ENCODE peak calls at places on chromosomes 13 and 19, in seven cellular contexts. T, S, V, J, W, G and B are unnamed samples. For H3K9me3, the result is how much of the 10 kb centered on the place peaks cover.

GRCh38 chr13:111904701-111905608 is 162.0 kb upstream of the SOX1 start:
- DNase-seq in V (no peak), S (peak), T (no peak), J (no peak), W (no peak), G (no peak), B (no peak)

GRCh38 chr19:13906525-13906904 is 514 bp downstream of the CC2D1A start:
- DNase-seq in S (peak), J (peak), W (no peak), T (no peak), V (no peak), G (peak), B (peak)

GRCh38 chr19:7360393-7360984 is 11.8 kb downstream of the ARHGEF18 start:
- DNase-seq in J (peak), S (no peak), V (no peak), T (no peak), G (no peak), W (no peak), B (no peak)

GRCh38 chr13:52118595-52118994 is 10.3 kb downstream of the NEK5 start:
- DNase-seq in G (no peak), T (no peak), W (no peak), J (no peak), V (no peak), S (no peak), B (no peak)

GRCh38 chr13:113904411-113904810 is 40.5 kb upstream of the GAS6 start:
- DNase-seq in T (peak), S (peak), V (no peak), W (peak), J (peak), G (no peak), B (no peak)

GRCh38 chr19:14772467-14772866 is 5.9 kb downstream of the ADGRE2 start:
- DNase-seq in V (no peak), J (no peak), W (no peak), G (no peak), S (no peak), T (no peak), B (no peak)

GRCh38 chr13:20869540-20869939 is 33.0 kb downstream of the XPO4 start:
- DNase-seq in T (no peak), W (no peak), G (no peak), S (no peak), V (no peak), J (peak), B (no peak)

GRCh38 chr19:6062274-6062673 is 48.0 kb downstream of the RFX2 start:
- DNase-seq in J (peak), G (peak), S (peak), V (peak), T (no peak), W (peak), B (peak)

GRCh38 chr19:40578442-40578908 is 1.8 kb downstream of the SHKBP1 start:
- DNase-seq in G (no peak), S (peak), W (no peak), J (peak), V (no peak), T (no peak), B (no peak)

GRCh38 chr19:1590641-1591397 is 1.8 kb downstream of the MBD3 start:
- DNase-seq in S (peak), J (peak), G (no peak), W (no peak), T (no peak), V (no peak), B (no peak)

GRCh38 chr13:83907196-83907989 is 25.1 kb upstream of the SLITRK1 start:
- DNase-seq in V (peak), S (no peak), T (no peak), W (no peak), J (no peak), G (no peak), B (no peak)

GRCh38 chr13:99617474-99618255 is 116.4 kb downstream of the TM9SF2 start:
- DNase-seq in T (no peak), J (peak), G (no peak), V (peak), S (peak), W (peak), B (no peak)

GRCh38 chr19:13700621-13701020 is 63.7 kb upstream of the MRI1 start:
- DNase-seq in V (no peak), G (no peak), J (no peak), S (no peak), T (no peak), W (no peak), B (no peak)

GRCh38 chr13:72565893-72566292 is 161.5 kb downstream of the MZT1 start:
- DNase-seq in G (no peak), W (no peak), J (peak), T (peak), S (no peak), V (no peak), B (no peak)

GRCh38 chr19:12331211-12331941 is 2.1 kb downstream of the ZNF563 start:
- DNase-seq in T (no peak), W (no peak), J (no peak), S (no peak), V (no peak), G (no peak), B (peak)

GRCh38 chr19:38047641-38048040 is 140.6 kb downstream of the SIPA1L3 start:
- DNase-seq in G (no peak), V (no peak), J (no peak), S (peak), W (no peak), T (no peak), B (no peak)

GRCh38 chr19:41997121-41997850 is 3.3 kb upstream of the ATP1A3 start:
- DNase-seq in T (peak), W (peak), J (peak), G (peak), S (peak), V (no peak), B (peak)

GRCh38 chr13:114106991-114107685 is 25.3 kb downstream of the RASA3 start:
- DNase-seq in S (peak), J (no peak), G (no peak), V (peak), T (no peak), W (peak), B (no peak)

GRCh38 chr19:4456843-4457653 is 546 bp downstream of the UBXN6 start:
- DNase-seq in S (peak), J (peak), T (peak), V (peak), W (peak), G (peak), B (peak)

GRCh38 chr19:32744555-32745325 is 25.2 kb downstream of the TDRD12 start:
- DNase-seq in J (no peak), S (no peak), W (no peak), G (no peak), T (no peak), V (no peak), B (no peak)

GRCh38 chr13:41622545-41623429 is 165.4 kb downstream of the RGCC start:
- DNase-seq in V (no peak), W (no peak), T (no peak), G (no peak), J (peak), S (no peak), B (no peak)

GRCh38 chr13:66114127-66114526 is 1116.0 kb downstream of the PCDH9 start:
- DNase-seq in G (no peak), T (no peak), W (no peak), S (no peak), V (no peak), J (no peak), B (no peak)

GRCh38 chr19:31727536-31727935 is 378.3 kb upstream of the TSHZ3 start:
- DNase-seq in G (no peak), S (no peak), W (no peak), J (no peak), V (no peak), T (no peak), B (no peak)

GRCh38 chr19:45507864-45508680 is 793 bp downstream of the VASP start:
- DNase-seq in G (peak), S (peak), W (peak), J (peak), V (no peak), T (no peak), B (no peak)

GRCh38 chr19:1528596-1529429 is 4.9 kb downstream of the PLK5 start:
- DNase-seq in T (no peak), J (no peak), S (no peak), V (peak), W (peak), G (no peak), B (no peak)

GRCh38 chr13:51674276-51674675 is 90.0 kb downstream of the WDFY2 start:
- DNase-seq in W (no peak), S (peak), J (no peak), V (no peak), G (no peak), T (no peak), B (no peak)

GRCh38 chr19:4327252-4327876 is 11.3 kb downstream of the STAP2 start:
- DNase-seq in V (peak), S (peak), G (peak), W (peak), J (peak), T (peak), B (peak)

GRCh38 chr13:46386426-46386995 is 541 bp downstream of the RUBCNL start:
- DNase-seq in V (no peak), S (no peak), J (peak), W (no peak), T (no peak), G (no peak), B (no peak)

GRCh38 chr13:101452519-101453485 is at the start of gene ITGBL1:
- DNase-seq in J (peak), V (peak), G (no peak), T (no peak), S (peak), W (peak), B (no peak)

GRCh38 chr19:1098177-1099051 is 3.2 kb upstream of the POLR2E start:
- DNase-seq in T (no peak), J (peak), W (peak), S (no peak), V (peak), G (no peak), B (no peak)

GRCh38 chr13:79988573-79988972 is 352.4 kb downstream of the SPRY2 start:
- DNase-seq in G (no peak), J (peak), S (no peak), V (no peak), W (no peak), T (no peak), B (no peak)

GRCh38 chr19:44886141-44886540 is 4.9 kb upstream of the TOMM40 start:
- DNase-seq in G (no peak), V (no peak), W (no peak), T (no peak), J (no peak), S (no peak), B (no peak)

GRCh38 chr13:36675213-36675536 is 1.4 kb downstream of the SERTM1 start:
- DNase-seq in G (no peak), S (no peak), J (no peak), V (no peak), W (no peak), T (no peak), B (no peak)

GRCh38 chr13:24252136-24252535 is 57.2 kb upstream of the C1QTNF9 start:
- DNase-seq in T (no peak), W (no peak), G (no peak), S (no peak), V (no peak), J (no peak), B (no peak)

GRCh38 chr13:112444001-112444311 is 67.8 kb downstream of the SPACA7 start:
- DNase-seq in T (peak), G (no peak), J (peak), V (no peak), W (peak), S (peak), B (no peak)

GRCh38 chr13:40181203-40181845 is 485.1 kb downstream of the FOXO1 start:
- DNase-seq in G (no peak), W (no peak), V (no peak), S (no peak), J (peak), T (no peak), B (no peak)

GRCh38 chr19:1261512-1261862 is 7.6 kb upstream of the CIRBP start:
- DNase-seq in G (no peak), T (no peak), S (peak), W (peak), J (peak), V (no peak), B (no peak)

GRCh38 chr13:89269737-89270136 is 1598.6 kb downstream of the SLITRK5 start:
- DNase-seq in W (no peak), G (no peak), V (no peak), S (no peak), J (no peak), T (no peak), B (no peak)

GRCh38 chr13:38783992-38784875 is 97.4 kb downstream of the FREM2 start:
- DNase-seq in T (no peak), G (no peak), V (no peak), S (no peak), W (no peak), J (no peak), B (no peak)

GRCh38 chr19:38547446-38547845 is 70.3 kb downstream of the MAP4K1 start:
- DNase-seq in T (no peak), W (no peak), V (peak), G (no peak), J (no peak), S (no peak), B (no peak)

GRCh38 chr19:57027360-57027759 is 92.4 kb upstream of the USP29 start:
- DNase-seq in T (no peak), J (no peak), G (no peak), V (no peak), S (no peak), W (no peak), B (no peak)
- H3K9me3 ChIP-seq in T (under half), J (under half), G (under half), V (under half), S (half or more), W (under half), B (under half)

GRCh38 chr19:23381114-23381513 is 14.2 kb downstream of the ZNF91 start:
- DNase-seq in S (no peak), V (no peak), J (no peak), W (no peak), G (no peak), T (no peak), B (no peak)

GRCh38 chr19:23382955-23383354 is 12.3 kb downstream of the ZNF91 start:
- DNase-seq in V (no peak), W (no peak), T (no peak), G (no peak), S (no peak), J (no peak), B (no peak)

GRCh38 chr19:23377276-23377675 is 18.0 kb downstream of the ZNF91 start:
- DNase-seq in S (no peak), V (no peak), J (no peak), T (no peak), G (no peak), W (no peak), B (no peak)

GRCh38 chr19:23384166-23384565 is 11.1 kb downstream of the ZNF91 start:
- DNase-seq in V (no peak), T (no peak), J (no peak), S (no peak), W (no peak), G (no peak), B (no peak)

DNA sequence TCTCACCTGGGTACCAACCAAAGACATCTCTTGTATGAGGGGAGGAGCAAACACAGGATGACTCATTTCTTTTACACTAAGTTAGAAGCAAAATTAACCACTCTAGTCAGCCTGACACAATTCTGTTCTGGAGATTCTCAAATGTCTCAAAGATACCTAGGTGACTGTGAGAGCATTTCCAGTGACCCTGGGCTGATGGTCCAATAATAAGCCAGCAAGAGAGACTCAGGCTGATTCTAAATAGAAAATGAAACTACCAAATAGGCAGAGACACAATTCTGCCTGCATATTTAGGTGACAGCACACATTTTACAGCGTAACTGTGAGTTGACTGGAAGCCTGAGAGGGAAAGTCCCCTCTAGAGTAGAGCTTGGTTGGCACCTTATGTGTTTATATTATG is 16.3 kb downstream of the ZNF91 start:
- DNase-seq in J (no peak), W (no peak), V (no peak), T (no peak), G (no peak), S (no peak), B (no peak)
- H3K9me3 ChIP-seq in J (under half), W (under half), V (under half), T (half or more), G (under half), S (half or more), B (under half)

GRCh38 chr19:2854849-2855248 is 12.3 kb upstream of the ZNF556 start:
- DNase-seq in T (no peak), G (no peak), W (no peak), V (no peak), S (no peak), J (no peak), B (no peak)
- H3K9me3 ChIP-seq in T (half or more), G (under half), W (under half), V (under half), S (half or more), J (under half), B (under half)

GRCh38 chr13:31987071-31987470 is 44.5 kb upstream of the FRY start:
- DNase-seq in S (no peak), G (no peak), W (no peak), T (no peak), V (no peak), J (no peak), B (no peak)

GRCh38 chr13:31980842-31981241 is 50.7 kb upstream of the FRY start:
- DNase-seq in G (no peak), J (no peak), T (no peak), W (no peak), V (no peak), S (no peak), B (no peak)

GRCh38 chr13:31982124-31982523 is 49.5 kb upstream of the FRY start:
- DNase-seq in S (no peak), G (no peak), J (peak), W (no peak), V (no peak), T (no peak), B (no peak)

GRCh38 chr13:31978021-31978420 is 53.6 kb upstream of the FRY start:
- DNase-seq in W (no peak), S (no peak), G (no peak), J (no peak), V (no peak), T (no peak), B (no peak)

DNA sequence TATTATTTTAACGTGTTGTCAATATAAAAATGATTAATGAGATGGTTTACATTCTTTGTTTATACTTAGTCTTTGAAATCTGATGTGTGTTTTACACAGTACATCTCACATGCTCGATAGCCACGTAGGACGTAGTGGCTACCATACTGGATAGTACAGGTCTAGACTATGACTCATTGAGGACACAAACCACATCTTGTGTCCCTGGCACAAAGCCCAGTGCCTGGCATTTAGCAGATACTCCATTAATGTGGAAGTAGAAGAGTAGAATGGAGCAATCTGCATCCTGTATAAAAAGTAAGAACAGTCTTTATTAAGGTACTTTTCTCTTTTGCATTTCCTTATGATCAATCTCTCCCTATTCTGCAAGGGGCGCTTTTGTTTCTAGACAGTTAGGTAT is 49.0 kb upstream of the FRY start:
- DNase-seq in S (no peak), G (no peak), T (no peak), V (peak), J (peak), W (peak), B (no peak)
- H3K9me3 ChIP-seq in S (under half), G (under half), T (under half), V (under half), J (under half), W (under half), B (under half)

DNA sequence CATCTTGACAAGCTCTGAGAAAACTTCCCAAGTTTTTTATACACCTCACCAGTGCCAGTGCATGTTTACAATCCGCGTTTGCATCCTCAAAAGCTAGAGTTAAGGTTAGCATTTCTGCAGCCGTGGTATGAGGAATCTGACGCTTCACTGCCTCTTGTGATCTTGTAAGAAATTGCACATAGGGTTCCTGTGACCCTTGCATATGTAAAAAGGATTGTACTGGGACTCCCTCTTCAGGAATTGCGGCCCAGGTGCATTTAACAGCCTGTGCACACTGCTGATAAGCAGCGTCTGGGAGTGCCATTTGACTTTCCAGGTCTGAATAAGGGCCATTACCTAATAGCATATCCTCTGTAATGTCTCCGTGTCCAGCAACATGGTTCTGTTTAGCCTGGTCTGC is 15.3 kb downstream of the FPR3 start:
- DNase-seq in G (no peak), T (no peak), V (no peak), S (no peak), J (peak), W (peak), B (no peak)
- H3K9me3 ChIP-seq in G (under half), T (under half), V (under half), S (half or more), J (under half), W (under half), B (under half)

DNA sequence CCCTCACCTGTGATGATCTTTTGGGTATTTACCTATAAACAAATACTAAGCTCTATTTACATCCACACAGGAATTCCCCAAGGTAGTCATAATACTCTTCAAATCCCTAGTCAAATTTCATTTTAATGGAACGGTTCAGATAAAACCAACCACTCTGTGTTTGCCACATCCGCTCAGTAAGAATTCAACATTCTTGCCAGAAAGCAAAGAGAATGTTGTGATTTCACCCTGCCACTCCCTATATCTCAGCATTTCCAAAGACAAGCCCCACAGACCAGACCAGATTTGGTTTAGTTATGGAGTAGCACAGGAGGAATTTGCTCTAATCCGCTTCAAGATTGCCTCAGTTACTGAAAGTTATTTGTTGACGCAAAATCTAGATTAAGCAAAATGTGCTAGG is 105.7 kb upstream of the SERP2 start:
- DNase-seq in V (no peak), W (no peak), J (peak), T (no peak), S (no peak), G (no peak), B (no peak)
- H3K9me3 ChIP-seq in V (under half), W (under half), J (under half), T (under half), S (under half), G (under half), B (under half)